ENCODE peak calls at places on chromosomes 3 and 15, in ten cellular contexts. One of them, this sample, is unnamed.
A peak's percentile ranks its signal among the peaks of the same experiment; 100 is the strongest.

GRCh38 chr15:69718916-69719315 is 266.3 kb downstream of the RPLP1 start:
- DNase-seq in neuronal stem cell: no peak
- DNase-seq in germinal center: peak; percentile 30
- DNase-seq in NCI-H2081: no peak
- DNase-seq in mesothelial cell of epicardium: no peak
- DNase-seq in midbrain: peak; percentile 9
- DNase-seq in Right ventricle myocardium superior: no peak
- DNase-seq in GM12865: no peak
- DNase-seq in NCI-H187: no peak
- DNase-seq in iris pigment epithelial cell: no peak
- DNase-seq in this sample: no peak

GRCh38 chr15:33621156-33621555 is 310.4 kb downstream of the RYR3 start:
- DNase-seq in neuronal stem cell: no peak
- DNase-seq in germinal center: no peak
- DNase-seq in NCI-H2081: no peak
- DNase-seq in mesothelial cell of epicardium: no peak
- DNase-seq in midbrain: no peak
- DNase-seq in Right ventricle myocardium superior: no peak
- DNase-seq in GM12865: no peak
- DNase-seq in NCI-H187: no peak
- DNase-seq in iris pigment epithelial cell: no peak
- DNase-seq in this sample: no peak

GRCh38 chr3:185172086-185173049 is 19.5 kb upstream of the C3orf70 start:
- DNase-seq in neuronal stem cell: no peak
- DNase-seq in germinal center: no peak
- DNase-seq in NCI-H2081: no peak
- DNase-seq in mesothelial cell of epicardium: no peak
- DNase-seq in midbrain: peak; percentile 30
- DNase-seq in Right ventricle myocardium superior: no peak
- DNase-seq in GM12865: no peak
- DNase-seq in NCI-H187: no peak
- DNase-seq in iris pigment epithelial cell: no peak
- DNase-seq in this sample: no peak

GRCh38 chr3:138943724-138944131 is 3.2 kb downstream of the FOXL2 start:
- DNase-seq in neuronal stem cell: no peak
- DNase-seq in germinal center: no peak
- DNase-seq in NCI-H2081: no peak
- DNase-seq in mesothelial cell of epicardium: no peak
- DNase-seq in midbrain: no peak
- DNase-seq in Right ventricle myocardium superior: no peak
- DNase-seq in GM12865: no peak
- DNase-seq in NCI-H187: no peak
- DNase-seq in iris pigment epithelial cell: no peak
- DNase-seq in this sample: no peak

GRCh38 chr3:109952924-109953323 is 615.6 kb upstream of the DPPA4 start:
- DNase-seq in neuronal stem cell: no peak
- DNase-seq in germinal center: no peak
- DNase-seq in NCI-H2081: no peak
- DNase-seq in mesothelial cell of epicardium: no peak
- DNase-seq in midbrain: no peak
- DNase-seq in Right ventricle myocardium superior: no peak
- DNase-seq in GM12865: no peak
- DNase-seq in NCI-H187: no peak
- DNase-seq in iris pigment epithelial cell: peak; percentile 64
- DNase-seq in this sample: no peak

GRCh38 chr15:79543097-79543496 is 111.0 kb downstream of the MINAR1 start:
- DNase-seq in neuronal stem cell: no peak
- DNase-seq in germinal center: no peak
- DNase-seq in NCI-H2081: no peak
- DNase-seq in mesothelial cell of epicardium: no peak
- DNase-seq in midbrain: no peak
- DNase-seq in Right ventricle myocardium superior: no peak
- DNase-seq in GM12865: no peak
- DNase-seq in NCI-H187: no peak
- DNase-seq in iris pigment epithelial cell: no peak
- DNase-seq in this sample: no peak

GRCh38 chr3:43523454-43524053 is 98.3 kb downstream of the ANO10 start:
- DNase-seq in neuronal stem cell: no peak
- DNase-seq in germinal center: no peak
- DNase-seq in NCI-H2081: no peak
- DNase-seq in mesothelial cell of epicardium: no peak
- DNase-seq in midbrain: no peak
- DNase-seq in Right ventricle myocardium superior: no peak
- DNase-seq in GM12865: peak; percentile 42
- DNase-seq in NCI-H187: no peak
- DNase-seq in iris pigment epithelial cell: peak; percentile 52
- DNase-seq in this sample: no peak

GRCh38 chr15:60362318-60363023 is 35.3 kb downstream of the ANXA2 start:
- DNase-seq in neuronal stem cell: no peak
- DNase-seq in germinal center: no peak
- DNase-seq in NCI-H2081: no peak
- DNase-seq in mesothelial cell of epicardium: no peak
- DNase-seq in midbrain: no peak
- DNase-seq in Right ventricle myocardium superior: no peak
- DNase-seq in GM12865: peak; percentile 6
- DNase-seq in NCI-H187: no peak
- DNase-seq in iris pigment epithelial cell: peak; percentile 81
- DNase-seq in this sample: peak; percentile 41

GRCh38 chr3:7504886-7505775 is 644.2 kb downstream of the GRM7 start:
- DNase-seq in neuronal stem cell: no peak
- DNase-seq in germinal center: no peak
- DNase-seq in NCI-H2081: no peak
- DNase-seq in mesothelial cell of epicardium: no peak
- DNase-seq in midbrain: no peak
- DNase-seq in Right ventricle myocardium superior: no peak
- DNase-seq in GM12865: no peak
- DNase-seq in NCI-H187: no peak
- DNase-seq in iris pigment epithelial cell: peak; percentile 75
- DNase-seq in this sample: peak; percentile 85

GRCh38 chr15:89101302-89102191 is 13.3 kb downstream of the ABHD2 start:
- DNase-seq in neuronal stem cell: no peak
- DNase-seq in germinal center: no peak
- DNase-seq in NCI-H2081: no peak
- DNase-seq in mesothelial cell of epicardium: no peak
- DNase-seq in midbrain: no peak
- DNase-seq in Right ventricle myocardium superior: peak; percentile 72
- DNase-seq in GM12865: peak; percentile 42
- DNase-seq in NCI-H187: no peak
- DNase-seq in iris pigment epithelial cell: peak; percentile 99
- DNase-seq in this sample: peak; percentile 93